ENCODE peak calls at places on chromosomes 7 and 10, in nine cellular contexts. Z, R, T, B, D, E, Y, K and N are unnamed samples.

GRCh38 chr10:84138478-84139125 is 707 bp upstream of the GHITM start:
- DNase-seq in Z (no peak), R (no peak), T (no peak), B (no peak), D (no peak), E (peak; percentile 24), Y (no peak), K (no peak), N (peak; percentile 21)

GRCh38 chr10:16478801-16479200 is 42.0 kb downstream of the PTER start:
- DNase-seq in Z (no peak), R (no peak), T (no peak), B (no peak), D (no peak), E (no peak), Y (no peak), K (peak; percentile 3), N (no peak)

GRCh38 chr10:8344756-8345155 is 290.3 kb downstream of the GATA3 start:
- DNase-seq in Z (no peak), R (no peak), T (no peak), B (no peak), D (no peak), E (no peak), Y (no peak), K (no peak), N (no peak)

GRCh38 chr7:42071372-42072261 is 165.4 kb downstream of the GLI3 start:
- DNase-seq in Z (peak; percentile 42), R (no peak), T (peak; percentile 48), B (peak; percentile 23), D (no peak), E (no peak), Y (no peak), K (no peak), N (no peak)

GRCh38 chr10:103793429-103793828 is 61.9 kb downstream of the SH3PXD2A start:
- DNase-seq in Z (no peak), R (no peak), T (no peak), B (no peak), D (no peak), E (no peak), Y (no peak), K (no peak), N (no peak)

GRCh38 chr10:129949411-129950335 is 14.4 kb downstream of the EBF3 start:
- DNase-seq in Z (peak; percentile 77), R (no peak), T (no peak), B (no peak), D (no peak), E (no peak), Y (peak; percentile 82), K (no peak), N (no peak)

GRCh38 chr10:95660283-95660682 is 3.8 kb upstream of the ALDH18A1 start:
- DNase-seq in Z (no peak), R (no peak), T (no peak), B (no peak), D (no peak), E (no peak), Y (no peak), K (no peak), N (no peak)

GRCh38 chr7:46091071-46091470 is 170.0 kb upstream of the IGFBP3 start:
- DNase-seq in Z (no peak), R (no peak), T (no peak), B (no peak), D (no peak), E (no peak), Y (no peak), K (no peak), N (no peak)

GRCh38 chr7:37942934-37943610 is 22.6 kb downstream of the EPDR1 start:
- DNase-seq in Z (no peak), R (no peak), T (peak; percentile 26), B (no peak), D (no peak), E (no peak), Y (no peak), K (no peak), N (peak; percentile 25)

GRCh38 chr7:3119963-3120362 is 76.3 kb upstream of the CARD11 start:
- DNase-seq in Z (no peak), R (no peak), T (no peak), B (no peak), D (no peak), E (no peak), Y (no peak), K (no peak), N (no peak)

GRCh38 chr7:141534757-141535737 is 16.2 kb upstream of the AGK start:
- DNase-seq in Z (no peak), R (no peak), T (no peak), B (no peak), D (no peak), E (no peak), Y (no peak), K (no peak), N (no peak)

GRCh38 chr10:10432306-10433035 is 585.2 kb upstream of the CELF2 start:
- DNase-seq in Z (no peak), R (no peak), T (peak; percentile 11), B (no peak), D (no peak), E (no peak), Y (no peak), K (no peak), N (no peak)

GRCh38 chr7:63876707-63877322 is 121.8 kb upstream of the ZNF722 start:
- DNase-seq in Z (no peak), R (no peak), T (no peak), B (no peak), D (no peak), E (no peak), Y (no peak), K (no peak), N (no peak)

GRCh38 chr7:78605131-78605530 is 806.6 kb downstream of the PHTF2 start:
- DNase-seq in Z (peak; percentile 12), R (no peak), T (no peak), B (no peak), D (no peak), E (no peak), Y (no peak), K (no peak), N (no peak)

GRCh38 chr10:63929826-63930467 is 408.7 kb downstream of the REEP3 start:
- DNase-seq in Z (no peak), R (no peak), T (peak; percentile 13), B (no peak), D (no peak), E (no peak), Y (peak; percentile 87), K (no peak), N (no peak)

GRCh38 chr7:135290594-135290993 is 57.0 kb downstream of the STRA8 start:
- DNase-seq in Z (no peak), R (no peak), T (no peak), B (no peak), D (no peak), E (no peak), Y (no peak), K (no peak), N (no peak)

GRCh38 chr10:78780551-78780961 is 288.2 kb upstream of the ZMIZ1 start:
- DNase-seq in Z (no peak), R (peak; percentile 22), T (no peak), B (no peak), D (no peak), E (no peak), Y (no peak), K (no peak), N (no peak)

GRCh38 chr10:93576888-93577287 is 10.4 kb downstream of the FFAR4 start:
- DNase-seq in Z (no peak), R (no peak), T (no peak), B (no peak), D (no peak), E (no peak), Y (no peak), K (no peak), N (no peak)